ENCODE peak calls at places on chromosomes 6 and 20, in six cellular contexts. O, N, X, D, E and V are unnamed samples.

GRCh38 chr6:35053701-35054100 is 87.4 kb downstream of the TCP11 start:
- DNase-seq in X (no peak), O (no peak), E (peak), D (no peak), N (no peak), V (no peak)

GRCh38 chr20:43946206-43946491 is 31.5 kb downstream of the TOX2 start:
- DNase-seq in E (no peak), X (no peak), D (no peak), O (no peak), N (no peak), V (no peak)

GRCh38 chr6:17381429-17382147 is 11.8 kb upstream of the CAP2 start:
- DNase-seq in O (no peak), X (no peak), N (no peak), E (no peak), D (no peak), V (peak)

GRCh38 chr20:63067721-63068560 is 61.2 kb upstream of the BHLHE23 start:
- DNase-seq in E (no peak), N (no peak), X (peak), D (no peak), O (no peak), V (no peak)

GRCh38 chr20:23585808-23586734 is 17.8 kb upstream of the CST9L start:
- DNase-seq in O (no peak), D (no peak), N (no peak), E (no peak), X (no peak), V (no peak)

GRCh38 chr6:43248107-43248506 is 4.8 kb downstream of the TTBK1 start:
- DNase-seq in N (no peak), D (no peak), O (no peak), E (no peak), X (no peak), V (no peak)

GRCh38 chr6:48068326-48069191 is 42.4 kb downstream of the PTCHD4 start:
- DNase-seq in E (peak), O (no peak), N (no peak), D (no peak), X (peak), V (no peak)

GRCh38 chr6:134420638-134421181 is 102.8 kb upstream of the SGK1 start:
- DNase-seq in E (no peak), X (no peak), O (peak), D (no peak), N (no peak), V (peak)

GRCh38 chr6:158207452-158207788 is 39.3 kb downstream of the GTF2H5 start:
- DNase-seq in O (peak), D (peak), E (no peak), X (no peak), N (no peak), V (peak)

GRCh38 chr6:24743265-24743943 is 24.4 kb upstream of the C6orf62 start:
- DNase-seq in X (no peak), E (no peak), N (no peak), D (peak), O (peak), V (peak)

GRCh38 chr6:130259140-130259539 is 36.4 kb upstream of the SAMD3 start:
- DNase-seq in N (no peak), X (no peak), D (no peak), E (no peak), O (no peak), V (no peak)

GRCh38 chr20:24148372-24148771 is 159.8 kb upstream of the GGTLC1 start:
- DNase-seq in O (no peak), E (no peak), N (no peak), D (no peak), X (no peak), V (no peak)

GRCh38 chr20:1528811-1529210 is 28.7 kb downstream of the SIRPD start:
- DNase-seq in E (no peak), O (no peak), D (no peak), X (no peak), N (no peak), V (no peak)

GRCh38 chr6:109853951-109854350 is 124.2 kb upstream of the GPR6 start:
- DNase-seq in X (no peak), E (no peak), N (no peak), D (no peak), O (no peak), V (no peak)

GRCh38 chr6:149071997-149072396 is 245.5 kb upstream of the TAB2 start:
- DNase-seq in E (no peak), D (no peak), N (no peak), X (no peak), O (no peak), V (no peak)

GRCh38 chr6:50657513-50657912 is 55.8 kb upstream of the TFAP2D start:
- DNase-seq in X (no peak), E (no peak), O (no peak), D (no peak), N (no peak), V (no peak)

GRCh38 chr20:1449370-1449769 is 17.3 kb downstream of the NSFL1C start:
- DNase-seq in D (no peak), E (no peak), O (no peak), N (no peak), X (no peak), V (no peak)

GRCh38 chr6:14727494-14728395 is 518.1 kb upstream of the JARID2 start:
- DNase-seq in E (no peak), X (no peak), N (no peak), O (no peak), D (no peak), V (no peak)

GRCh38 chr6:144063744-144064401 is 31.5 kb downstream of the SF3B5 start:
- DNase-seq in N (peak), X (peak), E (peak), O (peak), D (peak), V (peak)

GRCh38 chr6:105621564-105622175 is 218.8 kb upstream of the PREP start:
- DNase-seq in D (no peak), X (no peak), N (no peak), O (no peak), E (no peak), V (no peak)

GRCh38 chr6:3879194-3879952 is 30.2 kb downstream of the FAM50B start:
- DNase-seq in E (no peak), N (no peak), O (no peak), D (no peak), X (no peak), V (no peak)

GRCh38 chr6:366972-367794 is 24.4 kb upstream of the IRF4 start:
- DNase-seq in N (no peak), X (no peak), D (no peak), O (no peak), E (no peak), V (no peak)

GRCh38 chr6:11631008-11631407 is 93.5 kb downstream of the TMEM170B start:
- DNase-seq in X (no peak), O (no peak), E (no peak), N (no peak), D (no peak), V (no peak)

GRCh38 chr6:145349950-145350510 is 385.3 kb downstream of the EPM2A start:
- DNase-seq in X (no peak), E (no peak), N (no peak), D (no peak), O (no peak), V (no peak)

GRCh38 chr20:49724637-49725606 is 11.2 kb upstream of the B4GALT5 start:
- DNase-seq in E (no peak), O (peak), D (no peak), N (no peak), X (no peak), V (peak)

GRCh38 chr20:18057106-18057993 is at the start of gene OVOL2:
- DNase-seq in O (no peak), X (no peak), E (peak), N (no peak), D (no peak), V (no peak)

GRCh38 chr6:70180183-70180903 is 122.5 kb downstream of the COL9A1 start:
- DNase-seq in O (no peak), X (no peak), N (no peak), E (no peak), D (no peak), V (no peak)